ENCODE peak calls at places on chromosomes 13 and 19, in eight cellular contexts. W is iris pigment epithelial cell; J is GM23248; R is B cell; G is coronary artery; V is kidney tubule cell; F is stimulated activated CD4-positive, alpha-beta T cell treated with anti-CD3 and anti-CD28 coated beads, Interleukin-15, amount 100 ng/mL, for 1 hour; A is thoracic aorta. B is an unnamed sample.
A peak's percentile ranks its signal among the peaks of the same experiment; 100 is the strongest.

GRCh38 chr13:112962911-112963625 is 5.9 kb upstream of the MCF2L start:
- DNase-seq in G (no peak), W (no peak), V (no peak), F (no peak), A (no peak), J (no peak), R (no peak), B (no peak)

GRCh38 chr13:34611678-34612077 is 330.4 kb upstream of the NBEA start:
- DNase-seq in F (no peak), G (no peak), R (no peak), A (no peak), V (no peak), J (no peak), W (peak; percentile 3), B (no peak)

GRCh38 chr13:110012102-110012739 is 225.8 kb upstream of the IRS2 start:
- DNase-seq in R (no peak), A (no peak), W (peak; percentile 98), V (peak; percentile 99), J (peak; percentile 91), G (no peak), F (no peak), B (no peak)

GRCh38 chr13:48600374-48601364 is 53.1 kb upstream of the CYSLTR2 start:
- DNase-seq in G (no peak), F (no peak), R (no peak), J (peak; percentile 61), V (peak; percentile 87), W (peak; percentile 86), A (no peak), B (no peak)

GRCh38 chr19:55632463-55632834 is 8.1 kb upstream of the ZNF784 start:
- DNase-seq in F (no peak), J (peak; percentile 86), R (peak; percentile 60), G (peak; percentile 88), V (peak; percentile 94), A (peak; percentile 97), W (peak; percentile 95), B (peak; percentile 86)

GRCh38 chr19:16596399-16596798 is 24.2 kb upstream of the SLC35E1 start:
- DNase-seq in F (no peak), R (no peak), J (no peak), A (no peak), G (no peak), W (no peak), V (no peak), B (no peak)

GRCh38 chr13:26227396-26227971 is 5.4 kb upstream of the RNF6 start:
- DNase-seq in F (no peak), V (no peak), G (no peak), A (no peak), W (no peak), R (no peak), J (no peak), B (no peak)

GRCh38 chr19:29812080-29812880 is 489 bp downstream of the CCNE1 start:
- DNase-seq in F (no peak), R (peak; percentile 39), V (no peak), J (peak; percentile 38), G (no peak), W (no peak), A (no peak), B (no peak)

GRCh38 chr13:88979465-88980180 is 1308.5 kb downstream of the SLITRK5 start:
- DNase-seq in G (no peak), J (no peak), A (no peak), W (no peak), F (no peak), R (no peak), V (no peak), B (no peak)

GRCh38 chr19:15556634-15557181 is 48.4 kb downstream of the CYP4F22 start:
- DNase-seq in V (no peak), G (no peak), W (no peak), J (no peak), A (no peak), F (no peak), R (no peak), B (no peak)

GRCh38 chr19:40443930-40444180 is 280 bp downstream of the SERTAD3 start:
- DNase-seq in G (no peak), A (no peak), W (no peak), R (no peak), F (no peak), J (no peak), V (no peak), B (no peak)

GRCh38 chr19:39729594-39729993 is 8.2 kb downstream of the CLC start:
- DNase-seq in W (no peak), G (no peak), J (no peak), F (no peak), R (no peak), V (no peak), A (no peak), B (no peak)

GRCh38 chr13:60090579-60090978 is 73.1 kb downstream of the DIAPH3 start:
- DNase-seq in A (no peak), V (no peak), R (no peak), G (no peak), J (peak; percentile 60), F (no peak), W (peak; percentile 55), B (no peak)

GRCh38 chr19:46648961-46649960 is 11.7 kb downstream of the DACT3 start:
- DNase-seq in R (peak; percentile 60), F (no peak), J (no peak), V (no peak), G (no peak), W (no peak), A (no peak), B (no peak)

GRCh38 chr13:20360041-20360491 is 127.9 kb upstream of the GJB6 start:
- DNase-seq in J (peak; percentile 42), V (peak; percentile 71), W (peak; percentile 65), A (no peak), F (no peak), G (no peak), R (no peak), B (no peak)